ENCODE peak calls at places on chromosome 19, in five cellular contexts. D is endodermal cell, X is IMR-90, A is breast epithelium, C is transverse colon. Y is an unnamed sample. For H3K27me3, the result is how much of the 10 kb centered on the place peaks cover.

GRCh38 chr19:39390759-39391592 is at the start of the genes MED29 and PAF1:
- DNase-seq in X (peak), D (peak), C (peak), A (peak), Y (peak)

GRCh38 chr19:45443462-45444317 is 20.0 kb upstream of the ERCC1 start:
- DNase-seq in D (peak), C (peak), X (peak), A (peak), Y (peak)

GRCh38 chr19:5345895-5346386 is 5.3 kb upstream of the PTPRS start:
- DNase-seq in D (peak), C (no peak), A (no peak), X (peak), Y (no peak)

GRCh38 chr19:53504903-53505302 is 33.0 kb upstream of the ZNF331 start:
- DNase-seq in X (no peak), A (no peak), C (no peak), D (no peak), Y (peak)

GRCh38 chr19:19997656-19998268 is 41.5 kb downstream of the ZNF682 start:
- DNase-seq in X (no peak), A (no peak), C (peak), D (peak), Y (peak)

GRCh38 chr19:17089238-17089637 is 13.7 kb downstream of the MYO9B start:
- DNase-seq in C (no peak), A (no peak), X (peak), D (no peak), Y (peak)

GRCh38 chr19:32599736-32600157 is 18.8 kb downstream of the PDCD5 start:
- DNase-seq in A (no peak), C (peak), D (peak), X (peak), Y (no peak)

GRCh38 chr19:18499055-18499775 is 22.7 kb downstream of the ELL start:
- DNase-seq in A (no peak), X (no peak), C (no peak), D (no peak), Y (no peak)

GRCh38 chr19:15195987-15196682 is 4.7 kb downstream of the NOTCH3 start:
- DNase-seq in X (no peak), A (peak), D (peak), C (peak), Y (no peak)

GRCh38 chr19:7869910-7870511 is 4.2 kb downstream of the PRR36 start:
- DNase-seq in C (peak), D (peak), X (peak), A (peak), Y (peak)

GRCh38 chr19:7477758-7478157 is 11.1 kb downstream of the PEX11G start:
- DNase-seq in X (no peak), A (no peak), C (no peak), D (no peak), Y (no peak)

GRCh38 chr19:56547535-56547934 is 8.8 kb downstream of the ZFP28 start:
- DNase-seq in A (no peak), C (no peak), X (no peak), D (peak), Y (no peak)

GRCh38 chr19:13053761-13054604 is 48.7 kb downstream of the LYL1 start:
- DNase-seq in C (peak), A (peak), D (peak), X (peak), Y (peak)

GRCh38 chr19:5624154-5624663 is 1.3 kb downstream of the SAFB start:
- DNase-seq in X (peak), A (peak), D (peak), C (peak), Y (peak)

GRCh38 chr19:5354403-5354802 is 13.8 kb upstream of the PTPRS start:
- DNase-seq in D (peak), C (no peak), X (no peak), A (no peak), Y (no peak)

GRCh38 chr19:33740811-33741396 is 55.8 kb upstream of the KCTD15 start:
- DNase-seq in D (peak), C (no peak), X (peak), A (no peak), Y (no peak)

GRCh38 chr19:12162513-12162881 is 399 bp upstream of the ZNF136 start:
- DNase-seq in A (no peak), D (no peak), X (no peak), C (no peak), Y (no peak)

GRCh38 chr19:38658462-38659306 is 11.2 kb downstream of the ACTN4 start:
- DNase-seq in A (peak), C (peak), D (no peak), X (peak), Y (no peak)

GRCh38 chr19:23983406-23983805 is 68.7 kb downstream of the ZNF726 start:
- DNase-seq in D (no peak), X (no peak), A (no peak), C (no peak), Y (no peak)

GRCh38 chr19:44278181-44278690 is 18.6 kb downstream of the ZNF233 start:
- DNase-seq in C (no peak), A (no peak), D (no peak), X (peak), Y (no peak)

GRCh38 chr19:33810821-33811220 is 14.2 kb downstream of the KCTD15 start:
- DNase-seq in D (no peak), X (no peak), A (no peak), C (no peak), Y (no peak)

GRCh38 chr19:16896913-16897571 is 8.2 kb downstream of the F2RL3 start:
- DNase-seq in X (peak), C (peak), A (peak), D (peak), Y (peak)

GRCh38 chr19:6056801-6057650 is 53.3 kb downstream of the RFX2 start:
- DNase-seq in X (peak), A (peak), D (peak), C (peak), Y (peak)

GRCh38 chr19:18744019-18744418 is 47.1 kb downstream of the COMP start:
- DNase-seq in X (no peak), C (no peak), A (no peak), D (no peak), Y (no peak)

GRCh38 chr19:14147797-14148605 is 11.6 kb upstream of the ASF1B start:
- DNase-seq in D (peak), A (peak), X (peak), C (peak), Y (peak)

GRCh38 chr19:35039881-35040456 is 1.6 kb upstream of the HPN start:
- DNase-seq in A (no peak), D (no peak), X (no peak), C (no peak), Y (no peak)

GRCh38 chr19:35041548-35042055 is at the start of gene HPN:
- DNase-seq in A (no peak), D (peak), X (no peak), C (no peak), Y (no peak)

GRCh38 chr19:35038623-35039512 is 2.7 kb upstream of the HPN start:
- DNase-seq in X (no peak), A (no peak), C (no peak), D (no peak), Y (no peak)

GRCh38 chr19:35040826-35041547 is 534 bp upstream of the HPN start:
- DNase-seq in A (peak), C (peak), X (no peak), D (peak), Y (peak)

GRCh38 chr19:35040474-35040825 is 1.1 kb upstream of the HPN start:
- DNase-seq in X (no peak), C (no peak), A (no peak), D (no peak), Y (no peak)
- H3K27me3 ChIP-seq in X (under half), C (under half), A (under half), D (under half), Y (under half)

GRCh38 chr19:48480151-48480475 is 10.9 kb downstream of the CYTH2 start:
- DNase-seq in D (no peak), X (no peak), A (no peak), C (peak), Y (peak)
- H3K27ac ChIP-seq in D (no peak), X (no peak), A (peak), C (peak), Y (peak)

GRCh38 chr19:29259153-29259552 is 46.2 kb upstream of the UQCRFS1 start:
- DNase-seq in X (no peak), C (no peak), D (peak), A (no peak), Y (no peak)
- TF ChIP-seq CTCF in X (peak), C (no peak), D (peak), A (no peak), Y (no peak)

GRCh38 chr19:41850381-41850780 is 5.5 kb downstream of the DMRTC2 start:
- DNase-seq in D (no peak), X (no peak), A (no peak), C (no peak), Y (no peak)

GRCh38 chr19:41849067-41849466 is 4.2 kb downstream of the DMRTC2 start:
- DNase-seq in C (no peak), D (no peak), A (no peak), X (no peak), Y (no peak)

GRCh38 chr19:41851456-41851855 is 6.6 kb downstream of the DMRTC2 start:
- DNase-seq in X (no peak), D (no peak), C (no peak), A (no peak), Y (no peak)

GRCh38 chr19:41847351-41848105 is 2.7 kb downstream of the DMRTC2 start:
- DNase-seq in C (no peak), X (no peak), A (no peak), D (no peak), Y (no peak)

DNA sequence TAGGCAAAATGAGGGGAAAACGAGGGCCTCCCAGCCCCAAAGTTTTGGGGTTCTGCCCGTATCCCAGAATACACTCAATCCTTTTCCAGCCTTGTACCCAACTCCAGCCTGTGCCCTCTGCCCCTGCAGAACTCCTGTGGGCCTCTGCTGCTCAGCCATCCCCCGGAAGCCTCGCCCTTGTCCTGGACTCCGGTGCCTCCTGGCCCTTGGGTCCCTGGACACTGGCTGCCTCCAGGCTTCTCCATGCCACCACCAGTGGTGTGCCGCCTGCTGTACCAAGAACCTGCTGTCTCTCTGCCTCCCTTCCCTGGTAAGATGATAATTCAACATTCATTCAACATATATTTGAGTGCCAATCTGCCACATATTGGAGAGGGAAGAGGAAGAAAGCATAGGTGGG is 3.8 kb downstream of the DMRTC2 start:
- DNase-seq in C (no peak), A (no peak), X (no peak), D (no peak), Y (no peak)
- H3K27me3 ChIP-seq in C (under half), A (under half), X (under half), D (under half), Y (under half)

GRCh38 chr19:900302-901111 is 7.2 kb downstream of the RNU6-9 start:
- DNase-seq in D (peak), A (no peak), X (no peak), C (no peak), Y (no peak)
- H3K27ac ChIP-seq in D (no peak), A (peak), X (no peak), C (peak), Y (no peak)

GRCh38 chr19:42919757-42920079 is 2.0 kb upstream of the PSG6 start:
- DNase-seq in X (no peak), D (no peak), A (no peak), C (no peak), Y (no peak)
- TF ChIP-seq CTCF in X (no peak), D (no peak), A (no peak), C (no peak), Y (no peak)

GRCh38 chr19:371501-372160 is 27.0 kb upstream of the MIER2 start:
- DNase-seq in D (peak), C (no peak), A (no peak), X (no peak), Y (no peak)
- H3K27me3 ChIP-seq in D (under half), C (under half), A (under half), X (half or more), Y (under half)

GRCh38 chr19:49200238-49200862 is 42.8 kb downstream of the TRPM4 start:
- DNase-seq in A (no peak), X (no peak), D (peak), C (peak), Y (no peak)
- H3K27ac ChIP-seq in A (no peak), X (no peak), D (no peak), C (peak), Y (no peak)

Y was measured in uterus.